ENCODE peak calls at places on chromosomes 11 and 22, in nine cellular contexts. K, N, C, D, H, O, B, P and W are unnamed samples.

GRCh38 chr11:128549256-128549944 is 38.0 kb downstream of the ETS1 start:
- DNase-seq in K (peak; percentile 86), N (peak; percentile 82), C (peak; percentile 81), D (no peak), H (no peak), O (no peak), B (no peak), P (no peak), W (no peak)

GRCh38 chr11:112421854-112422253 is 161.2 kb upstream of the PLET1 start:
- DNase-seq in K (no peak), N (no peak), C (no peak), D (no peak), H (no peak), O (no peak), B (no peak), P (no peak), W (no peak)

GRCh38 chr11:117328414-117329010 is 858 bp downstream of the CEP164 start:
- DNase-seq in K (peak; percentile 58), N (no peak), C (peak; percentile 54), D (no peak), H (peak; percentile 58), O (no peak), B (peak; percentile 23), P (no peak), W (peak; percentile 18)

GRCh38 chr22:40412441-40412840 is 42.0 kb downstream of the SGSM3 start:
- DNase-seq in K (no peak), N (no peak), C (no peak), D (no peak), H (no peak), O (no peak), B (no peak), P (no peak), W (no peak)

GRCh38 chr11:123103326-123103980 is 41.5 kb upstream of the HSPA8 start:
- DNase-seq in K (peak; percentile 86), N (peak; percentile 36), C (peak; percentile 91), D (peak; percentile 16), H (peak; percentile 75), O (peak; percentile 34), B (peak; percentile 61), P (no peak), W (peak; percentile 46)

GRCh38 chr11:3223932-3224729 is 5.5 kb upstream of the MRGPRG start:
- DNase-seq in K (no peak), N (no peak), C (no peak), D (peak; percentile 8), H (no peak), O (no peak), B (no peak), P (no peak), W (no peak)

GRCh38 chr11:1304376-1304775 is 5.1 kb downstream of the TOLLIP start:
- DNase-seq in K (no peak), N (no peak), C (no peak), D (peak; percentile 8), H (no peak), O (no peak), B (no peak), P (no peak), W (no peak)

GRCh38 chr11:14727215-14727614 is 83.6 kb downstream of the PDE3B start:
- DNase-seq in K (no peak), N (no peak), C (no peak), D (no peak), H (no peak), O (no peak), B (no peak), P (no peak), W (no peak)

GRCh38 chr11:93957553-93957952 is 63.6 kb upstream of the HEPHL1 start:
- DNase-seq in K (no peak), N (no peak), C (no peak), D (no peak), H (no peak), O (no peak), B (no peak), P (no peak), W (no peak)

GRCh38 chr11:69841859-69842698 is 22.9 kb upstream of the FGF3 start:
- DNase-seq in K (peak; percentile 29), N (no peak), C (no peak), D (peak; percentile 14), H (peak; percentile 13), O (no peak), B (no peak), P (no peak), W (no peak)

GRCh38 chr11:4643084-4643483 is 698 bp upstream of the OR51E1 start:
- DNase-seq in K (peak; percentile 38), N (peak; percentile 43), C (no peak), D (no peak), H (no peak), O (no peak), B (no peak), P (no peak), W (no peak)

GRCh38 chr11:77374108-77374507 is 72.6 kb upstream of the GDPD4 start:
- DNase-seq in K (no peak), N (no peak), C (no peak), D (no peak), H (peak; percentile 46), O (no peak), B (no peak), P (no peak), W (no peak)

GRCh38 chr22:36432592-36433317 is 45.0 kb upstream of the MYH9 start:
- DNase-seq in K (no peak), N (no peak), C (no peak), D (no peak), H (no peak), O (no peak), B (peak; percentile 49), P (no peak), W (no peak)

GRCh38 chr22:19759459-19759993 is 1.1 kb upstream of the TBX1 start:
- DNase-seq in K (no peak), N (no peak), C (no peak), D (no peak), H (no peak), O (no peak), B (no peak), P (no peak), W (no peak)

GRCh38 chr11:59849129-59849528 is 3.8 kb upstream of the CBLIF start:
- DNase-seq in K (no peak), N (no peak), C (no peak), D (no peak), H (no peak), O (no peak), B (no peak), P (no peak), W (no peak)

GRCh38 chr11:17719028-17719939 is at the start of gene MYOD1:
- DNase-seq in K (peak; percentile 14), N (no peak), C (no peak), D (no peak), H (no peak), O (no peak), B (no peak), P (no peak), W (no peak)

GRCh38 chr22:45211848-45212247 is 28.8 kb downstream of the KIAA0930 start:
- DNase-seq in K (no peak), N (no peak), C (no peak), D (no peak), H (no peak), O (no peak), B (no peak), P (no peak), W (no peak)
- TF ChIP-seq CTCF in K (no peak), N (no peak), C (no peak), D (no peak), H (no peak), O (no peak), B (no peak), P (no peak), W (no peak)

DNA sequence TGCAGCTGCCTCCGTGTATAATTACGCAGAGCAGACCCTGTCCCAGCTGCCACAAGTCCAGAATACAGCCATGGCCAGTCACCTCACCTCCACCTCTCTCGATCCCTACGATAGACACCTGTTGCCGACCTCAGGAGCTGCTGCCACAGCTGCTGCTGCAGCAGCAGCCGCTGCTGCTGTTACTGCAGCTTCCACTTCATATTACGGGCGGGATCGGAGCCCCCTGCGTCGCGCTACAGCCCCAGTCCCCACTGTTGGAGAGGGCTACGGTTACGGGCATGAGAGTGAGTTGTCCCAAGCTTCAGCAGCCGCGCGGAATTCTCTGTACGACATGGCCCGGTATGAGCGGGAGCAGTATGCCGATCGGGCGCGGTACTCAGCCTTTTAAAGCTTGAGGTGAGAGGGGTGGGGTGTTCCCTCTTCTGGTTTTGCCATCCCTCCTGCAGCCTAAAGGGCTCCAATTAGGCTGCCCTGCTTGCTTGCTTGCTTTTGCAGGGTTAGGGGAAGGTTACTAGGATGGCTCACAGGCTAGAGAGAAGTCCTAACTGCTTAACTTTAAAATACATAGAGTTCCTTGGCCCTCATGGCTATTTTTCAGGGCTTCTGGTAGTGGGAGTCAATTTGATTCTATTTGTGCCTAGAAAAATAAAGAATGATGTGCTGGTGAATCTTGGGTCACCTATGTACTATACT is 5.4 kb downstream of the RBM4 start:
- DNase-seq in K (no peak), N (no peak), C (no peak), D (no peak), H (no peak), O (no peak), B (no peak), P (no peak), W (no peak)
- H3K4me3 ChIP-seq in K (no peak overlapping the region), N (peak overlapping the region; percentile 88), C (no peak overlapping the region), D (no peak overlapping the region), H (no peak overlapping the region), O (no peak overlapping the region), B (no peak overlapping the region), P (peak overlapping the region; percentile 42), W (no peak overlapping the region)

DNA sequence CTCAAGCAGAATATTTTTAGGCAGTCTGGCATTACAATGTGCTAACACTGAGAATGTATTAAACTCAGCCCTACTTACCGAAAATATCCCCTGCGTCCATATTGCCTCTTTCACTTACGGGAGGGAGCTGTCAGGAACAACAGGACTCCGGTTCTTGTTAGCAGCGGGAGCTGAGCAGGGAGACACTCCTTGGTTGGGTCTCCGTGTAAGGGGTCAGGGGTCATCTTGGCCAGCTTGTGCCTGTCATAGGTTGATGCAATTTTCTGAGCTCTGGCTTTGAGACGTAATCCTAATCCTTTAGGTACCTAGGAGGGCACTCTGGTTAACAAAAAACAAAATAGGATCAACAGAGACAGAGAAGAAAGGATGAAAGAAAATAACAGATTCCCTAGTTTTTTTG is 1477.2 kb downstream of the BRD1 start:
- DNase-seq in K (no peak), N (no peak), C (no peak), D (no peak), H (no peak), O (no peak), B (no peak), P (no peak), W (no peak)
- TF ChIP-seq CTCF in K (no peak), N (no peak), C (no peak), D (no peak), H (no peak), O (no peak), B (no peak), P (no peak), W (no peak)

DNA sequence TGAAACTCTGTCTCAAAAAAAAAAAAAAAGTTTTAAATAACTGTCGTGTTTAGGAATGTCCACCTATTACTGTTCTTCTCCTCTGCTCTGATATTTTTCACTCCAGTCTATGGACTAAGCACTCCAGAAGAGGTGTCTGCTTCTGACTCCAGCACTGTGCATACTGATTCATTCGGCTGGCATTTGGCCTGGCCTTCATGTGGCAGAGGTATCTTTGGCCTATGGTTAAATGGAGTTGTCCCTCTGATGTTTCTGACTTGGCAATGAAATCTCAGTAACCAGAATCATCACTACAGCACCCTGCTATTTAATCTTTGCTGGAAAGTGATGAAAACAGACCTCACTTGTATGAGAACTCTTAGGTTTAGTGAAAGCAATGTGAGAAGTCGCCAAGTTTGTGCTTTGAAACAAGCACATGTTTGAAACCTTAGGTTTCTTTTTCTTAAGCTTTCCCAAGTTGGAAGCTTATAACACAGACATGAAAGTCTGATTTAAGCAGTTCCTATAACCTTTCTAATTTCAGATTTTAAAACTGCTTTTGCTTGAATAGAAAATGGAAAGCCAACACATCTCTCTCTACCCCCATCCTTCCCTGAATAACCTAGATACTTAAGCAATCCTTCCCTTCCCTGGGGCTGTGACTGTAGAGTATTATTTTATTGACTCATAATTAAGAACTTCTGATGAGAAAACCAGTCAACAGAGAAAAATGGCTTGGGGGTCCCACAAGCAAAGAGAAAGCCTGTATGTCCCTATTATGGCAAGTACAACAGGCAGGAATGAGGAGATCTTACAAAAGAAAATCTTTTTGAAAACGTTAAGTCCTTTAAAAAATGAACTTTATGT is 155.0 kb downstream of the MAML2 start:
- DNase-seq in K (peak; percentile 93), N (peak; percentile 29), C (peak; percentile 67), D (no peak), H (peak; percentile 85), O (no peak), B (peak; percentile 70), P (no peak), W (peak; percentile 65)
- H3K4me3 ChIP-seq in K (no peak overlapping the region), N (no peak overlapping the region), C (no peak overlapping the region), D (no peak overlapping the region), H (no peak overlapping the region), O (no peak overlapping the region), B (no peak overlapping the region), P (no peak overlapping the region), W (no peak overlapping the region)